ENCODE peak calls at places on chromosome 13, in four cellular contexts. V, J, O and T are unnamed samples.

GRCh38 chr13:112065867-112066623 is 904 bp upstream of the SOX1 start:
- DNase-seq in V (no peak), J (no peak), O (no peak), T (no peak)

GRCh38 chr13:77351326-77351725 is 24.4 kb upstream of the MYCBP2 start:
- DNase-seq in V (no peak), J (no peak), O (no peak), T (no peak)

GRCh38 chr13:40433577-40433976 is 232.9 kb downstream of the FOXO1 start:
- DNase-seq in V (no peak), J (no peak), O (no peak), T (no peak)

GRCh38 chr13:97757807-97758206 is 195.7 kb upstream of the IPO5 start:
- DNase-seq in V (no peak), J (no peak), O (no peak), T (no peak)

GRCh38 chr13:51770681-51771417 is 33.1 kb downstream of the DHRS12 start:
- DNase-seq in V (no peak), J (no peak), O (no peak), T (no peak)

GRCh38 chr13:42992585-42993122 is 613 bp upstream of the EPSTI1 start:
- DNase-seq in V (no peak), J (no peak), O (no peak), T (no peak)

GRCh38 chr13:44755872-44756271 is 179.7 kb upstream of the TSC22D1 start:
- DNase-seq in V (no peak), J (no peak), O (no peak), T (no peak)

GRCh38 chr13:27997904-27998522 is 9.5 kb upstream of the URAD start:
- DNase-seq in V (no peak), J (no peak), O (no peak), T (no peak)

GRCh38 chr13:85367887-85368286 is 431.3 kb downstream of the SLITRK6 start:
- DNase-seq in V (no peak), J (no peak), O (no peak), T (no peak)

GRCh38 chr13:20258208-20258962 is 26.3 kb upstream of the GJB6 start:
- DNase-seq in V (no peak), J (no peak), O (no peak), T (no peak)

GRCh38 chr13:101875717-101876393 is 423.4 kb downstream of the ITGBL1 start:
- DNase-seq in V (no peak), J (peak; percentile 52), O (no peak), T (no peak)

GRCh38 chr13:109256866-109257760 is 529.3 kb downstream of the IRS2 start:
- DNase-seq in V (no peak), J (no peak), O (peak; percentile 83), T (no peak)

GRCh38 chr13:110559986-110560385 is 1.5 kb downstream of the RAB20 start:
- DNase-seq in V (no peak), J (no peak), O (no peak), T (no peak)

GRCh38 chr13:36282818-36283432 is 14.7 kb downstream of the CCDC169 start:
- DNase-seq in V (no peak), J (no peak), O (no peak), T (no peak)

GRCh38 chr13:41408061-41408460 is 49.3 kb upstream of the RGCC start:
- DNase-seq in V (no peak), J (no peak), O (no peak), T (no peak)

GRCh38 chr13:87887459-87888123 is 216.4 kb downstream of the SLITRK5 start:
- DNase-seq in V (no peak), J (no peak), O (no peak), T (no peak)

GRCh38 chr13:51397262-51397933 is 55.4 kb downstream of the INTS6 start:
- DNase-seq in V (no peak), J (no peak), O (peak; percentile 54), T (peak; percentile 84)

GRCh38 chr13:37295046-37295445 is 189.6 kb upstream of the CSNK1A1L start:
- DNase-seq in V (no peak), J (no peak), O (no peak), T (no peak)

GRCh38 chr13:20405691-20406090 is 120.0 kb downstream of the CRYL1 start:
- DNase-seq in V (no peak), J (no peak), O (no peak), T (no peak)

GRCh38 chr13:31638577-31638976 is 100.7 kb upstream of the RXFP2 start:
- DNase-seq in V (no peak), J (no peak), O (no peak), T (no peak)

GRCh38 chr13:111413407-111414187 is 93.2 kb downstream of the TEX29 start:
- DNase-seq in V (peak; percentile 36), J (no peak), O (no peak), T (no peak)

DNA sequence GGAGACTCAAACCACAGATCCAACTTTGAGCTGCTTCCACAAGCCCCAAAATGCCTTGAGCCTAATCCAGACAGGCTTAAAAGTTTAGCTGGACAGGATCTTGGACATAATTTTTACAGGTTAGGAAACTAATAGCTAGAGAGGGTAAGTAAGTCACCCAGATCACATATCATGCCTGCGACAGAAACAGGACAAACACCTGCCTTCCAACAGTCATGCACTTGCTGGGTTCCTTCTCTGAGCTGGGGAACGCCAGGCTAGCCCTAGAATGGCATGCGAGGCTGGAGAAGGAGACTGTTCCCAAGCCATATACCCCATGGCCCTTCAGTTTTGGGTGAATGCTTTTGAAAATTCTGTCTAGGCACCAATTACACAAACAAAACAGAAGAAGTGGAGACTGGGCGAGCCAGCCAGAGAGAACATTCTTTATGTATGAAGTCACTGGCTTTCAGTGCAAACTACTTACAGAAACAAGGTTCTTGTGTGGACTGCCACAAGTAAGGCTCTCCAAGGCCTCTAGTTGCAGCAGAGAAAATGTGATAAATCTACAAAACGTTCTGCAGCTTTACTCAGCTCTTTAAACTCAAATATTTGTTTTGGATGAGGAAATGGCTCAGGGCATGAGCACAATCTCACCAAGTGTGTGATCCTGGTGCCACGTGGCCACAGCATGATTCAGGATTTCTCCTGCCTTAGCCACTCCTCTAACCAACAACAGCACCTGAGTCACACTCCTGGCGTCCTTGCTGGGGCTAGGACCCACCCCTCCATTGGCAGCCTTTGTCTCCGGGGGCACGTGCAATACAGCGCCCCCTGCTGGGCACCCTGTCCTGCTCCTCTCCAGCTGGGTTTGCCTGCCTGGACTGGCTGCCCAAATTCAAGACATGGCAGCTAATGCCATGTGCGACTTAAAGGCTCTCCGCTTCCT is 73.4 kb upstream of the UBL3 start:
- DNase-seq in V (peak; percentile 86), J (peak; percentile 92), O (peak; percentile 83), T (peak; percentile 90)
- TF ChIP-seq POLR2A in V (no peak), J (peak; percentile 30), O (no peak), T (no peak)

DNA sequence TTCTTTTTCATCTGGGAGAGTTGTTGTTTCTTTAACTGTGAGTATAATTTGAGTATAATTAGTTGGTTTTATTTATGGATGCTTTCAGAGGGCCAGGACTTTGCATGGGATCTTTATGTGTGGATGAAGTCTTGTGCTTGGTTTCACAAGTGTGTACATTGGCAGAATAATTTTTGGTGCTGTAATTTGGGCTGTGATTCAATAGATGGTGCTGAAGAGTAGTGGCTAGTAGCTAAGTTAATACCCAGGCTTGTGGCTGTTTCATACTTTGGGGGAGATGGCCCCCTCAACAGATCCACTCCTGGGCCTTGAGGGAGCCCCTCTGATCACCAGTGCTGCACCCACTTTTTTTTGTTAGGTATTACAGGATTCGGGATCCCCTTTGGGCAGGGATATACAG is 1142.4 kb downstream of the SLITRK1 start:
- DNase-seq in V (no peak), J (no peak), O (no peak), T (no peak)
- TF ChIP-seq CTCF in V (no peak), J (no peak), O (no peak), T (no peak)

DNA sequence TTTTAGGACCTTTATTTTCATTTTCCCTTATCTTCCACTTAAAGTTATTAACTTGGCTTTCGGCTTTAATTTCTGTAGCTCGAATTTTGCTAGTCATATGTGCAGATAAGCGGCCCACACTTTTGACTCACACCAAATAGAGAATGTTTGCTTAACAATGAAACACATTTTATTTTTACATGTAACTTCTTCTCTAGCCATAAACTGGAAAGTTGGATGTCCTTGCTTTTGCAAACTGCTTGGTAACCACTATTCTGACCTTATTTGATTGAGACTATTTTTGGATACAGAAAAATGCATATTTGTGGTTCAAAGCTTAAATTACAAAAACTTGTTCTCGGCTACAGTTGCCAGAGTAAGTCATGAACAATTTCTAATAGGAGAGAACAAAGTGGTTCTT is 600.0 kb downstream of the KCTD12 start:
- DNase-seq in V (no peak), J (no peak), O (no peak), T (no peak)
- H3K27ac ChIP-seq in V (no peak overlapping the region), J (no peak overlapping the region), O (peak overlapping the region; percentile 56), T (no peak overlapping the region)

GRCh38 chr13:99301913-99302636 is 5.1 kb downstream of the GPR183 start:
- DNase-seq in V (no peak), J (no peak), O (no peak), T (no peak)

GRCh38 chr13:99303863-99304521 is 3.2 kb downstream of the GPR183 start:
- DNase-seq in V (no peak), J (peak; percentile 30), O (no peak), T (no peak)

GRCh38 chr13:99301056-99301838 is 6.0 kb downstream of the GPR183 start:
- DNase-seq in V (no peak), J (no peak), O (no peak), T (no peak)

GRCh38 chr13:99304541-99304940 is 2.7 kb downstream of the GPR183 start:
- DNase-seq in V (no peak), J (no peak), O (no peak), T (no peak)

DNA sequence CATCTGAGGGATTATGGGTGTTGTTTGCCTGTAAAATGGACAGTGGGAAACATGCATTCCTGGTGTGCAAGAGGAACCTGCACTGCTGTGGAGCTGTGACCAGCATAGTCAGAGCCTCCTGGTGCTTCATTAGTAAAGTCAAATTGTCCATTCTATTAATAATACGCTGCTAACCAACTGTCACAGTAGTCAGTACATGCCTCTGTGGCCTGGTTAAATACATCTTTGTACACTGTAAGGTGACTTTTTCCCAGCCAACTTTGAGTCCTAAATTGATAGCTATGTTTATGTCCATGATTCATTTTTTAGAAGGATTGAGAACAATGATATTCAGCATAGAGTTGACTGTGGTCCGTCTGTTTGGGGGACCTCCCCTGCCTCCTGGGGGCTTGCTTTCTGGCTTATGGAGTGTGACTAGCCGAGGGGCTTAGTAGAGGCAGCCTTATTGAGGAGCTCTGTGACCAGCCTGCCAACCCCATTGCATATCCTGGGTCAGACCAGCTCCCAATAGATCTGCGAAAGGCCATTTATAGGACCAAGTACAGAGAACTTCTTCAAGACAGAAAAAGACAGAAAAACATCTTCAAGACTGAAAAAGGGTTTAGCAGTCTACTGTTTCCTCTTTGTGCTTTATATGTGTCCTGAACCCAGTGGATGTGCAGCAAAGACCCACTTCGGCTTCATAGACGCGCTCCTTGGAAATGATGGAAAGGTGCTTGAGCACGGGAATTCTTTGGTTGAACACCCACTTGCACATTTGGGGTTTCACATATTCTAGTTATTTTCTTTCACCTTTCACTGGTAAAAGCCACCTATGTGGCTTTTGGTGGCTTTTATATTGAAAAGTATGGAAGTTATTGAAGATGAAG is 4.3 kb downstream of the GPR183 start:
- DNase-seq in V (no peak), J (no peak), O (no peak), T (no peak)
- TF ChIP-seq POLR2A in V (no peak), J (no peak), O (no peak), T (no peak)